ENCODE peak calls at places on chromosomes 11 and 22, in ten cellular contexts. One of them, this sample, is unnamed.
A peak's percentile ranks its signal among the peaks of the same experiment; 100 is the strongest.

GRCh38 chr11:44928807-44929206 is 21.9 kb downstream of the TP53I11 start:
- DNase-seq in testis: no peak
- DNase-seq in Caco-2: peak; percentile 75
- DNase-seq in CD8-positive, alpha-beta T cell: no peak
- DNase-seq in lower lobe of right lung: no peak
- DNase-seq in psoas muscle: no peak
- DNase-seq in small intestine: no peak
- DNase-seq in ovary: no peak
- DNase-seq in right atrium auricular region: no peak
- DNase-seq in tibial artery: no peak
- DNase-seq in this sample: no peak

GRCh38 chr11:10478574-10479550 is 23.8 kb downstream of the AMPD3 start:
- DNase-seq in lower lobe of right lung: no peak
- DNase-seq in right atrium auricular region: no peak
- DNase-seq in psoas muscle: no peak
- DNase-seq in ovary: no peak
- DNase-seq in Caco-2: no peak
- DNase-seq in tibial artery: peak; percentile 60
- DNase-seq in CD8-positive, alpha-beta T cell: no peak
- DNase-seq in testis: no peak
- DNase-seq in small intestine: no peak
- DNase-seq in this sample: no peak

GRCh38 chr11:116853461-116854073 is 16.1 kb upstream of the APOA1 start:
- DNase-seq in small intestine: peak; percentile 73
- DNase-seq in CD8-positive, alpha-beta T cell: peak; percentile 74
- DNase-seq in right atrium auricular region: no peak
- DNase-seq in lower lobe of right lung: no peak
- DNase-seq in tibial artery: no peak
- DNase-seq in psoas muscle: no peak
- DNase-seq in testis: no peak
- DNase-seq in Caco-2: no peak
- DNase-seq in ovary: no peak
- DNase-seq in this sample: no peak

GRCh38 chr22:28822930-28823481 is 22.6 kb upstream of the XBP1 start:
- DNase-seq in tibial artery: no peak
- DNase-seq in small intestine: peak; percentile 65
- DNase-seq in right atrium auricular region: no peak
- DNase-seq in ovary: no peak
- DNase-seq in testis: no peak
- DNase-seq in CD8-positive, alpha-beta T cell: no peak
- DNase-seq in psoas muscle: no peak
- DNase-seq in Caco-2: peak; percentile 65
- DNase-seq in lower lobe of right lung: no peak
- DNase-seq in this sample: no peak

GRCh38 chr11:86463120-86463519 is 88.4 kb downstream of the CCDC81 start:
- DNase-seq in tibial artery: no peak
- DNase-seq in lower lobe of right lung: no peak
- DNase-seq in small intestine: no peak
- DNase-seq in Caco-2: no peak
- DNase-seq in psoas muscle: no peak
- DNase-seq in testis: no peak
- DNase-seq in right atrium auricular region: no peak
- DNase-seq in ovary: no peak
- DNase-seq in CD8-positive, alpha-beta T cell: no peak
- DNase-seq in this sample: no peak

GRCh38 chr11:83554896-83555295 is 268.7 kb upstream of the CCDC90B start:
- DNase-seq in ovary: no peak
- DNase-seq in small intestine: no peak
- DNase-seq in CD8-positive, alpha-beta T cell: no peak
- DNase-seq in testis: no peak
- DNase-seq in Caco-2: no peak
- DNase-seq in psoas muscle: no peak
- DNase-seq in tibial artery: no peak
- DNase-seq in lower lobe of right lung: no peak
- DNase-seq in right atrium auricular region: no peak
- DNase-seq in this sample: no peak

GRCh38 chr22:35400335-35400680 is 368 bp downstream of the MCM5 start:
- DNase-seq in Caco-2: no peak
- DNase-seq in small intestine: no peak
- DNase-seq in lower lobe of right lung: no peak
- DNase-seq in ovary: no peak
- DNase-seq in tibial artery: no peak
- DNase-seq in right atrium auricular region: no peak
- DNase-seq in testis: no peak
- DNase-seq in CD8-positive, alpha-beta T cell: no peak
- DNase-seq in psoas muscle: no peak
- DNase-seq in this sample: no peak

GRCh38 chr11:86292912-86293606 is 9.0 kb upstream of the HIKESHI start:
- DNase-seq in tibial artery: no peak
- DNase-seq in right atrium auricular region: no peak
- DNase-seq in testis: no peak
- DNase-seq in ovary: no peak
- DNase-seq in small intestine: no peak
- DNase-seq in psoas muscle: no peak
- DNase-seq in Caco-2: no peak
- DNase-seq in CD8-positive, alpha-beta T cell: no peak
- DNase-seq in lower lobe of right lung: no peak
- DNase-seq in this sample: no peak

GRCh38 chr11:77418981-77419592 is 54.8 kb downstream of the PAK1 start:
- DNase-seq in ovary: no peak
- DNase-seq in right atrium auricular region: no peak
- DNase-seq in small intestine: peak; percentile 68
- DNase-seq in lower lobe of right lung: no peak
- DNase-seq in CD8-positive, alpha-beta T cell: no peak
- DNase-seq in Caco-2: no peak
- DNase-seq in psoas muscle: no peak
- DNase-seq in tibial artery: no peak
- DNase-seq in testis: no peak
- DNase-seq in this sample: no peak

GRCh38 chr11:6389921-6390717 is at the start of gene SMPD1:
- DNase-seq in CD8-positive, alpha-beta T cell: peak; percentile 96
- DNase-seq in ovary: peak; percentile 89
- DNase-seq in psoas muscle: peak; percentile 97
- DNase-seq in testis: peak; percentile 93
- DNase-seq in right atrium auricular region: peak; percentile 96
- DNase-seq in Caco-2: peak; percentile 92
- DNase-seq in lower lobe of right lung: peak; percentile 97
- DNase-seq in tibial artery: peak; percentile 97
- DNase-seq in small intestine: peak; percentile 95
- DNase-seq in this sample: peak; percentile 96

GRCh38 chr11:65639623-65640482 is 2.0 kb downstream of the SIPA1 start:
- DNase-seq in tibial artery: no peak
- DNase-seq in ovary: no peak
- DNase-seq in psoas muscle: no peak
- DNase-seq in testis: no peak
- DNase-seq in right atrium auricular region: no peak
- DNase-seq in small intestine: peak; percentile 59
- DNase-seq in lower lobe of right lung: peak; percentile 72
- DNase-seq in Caco-2: no peak
- DNase-seq in CD8-positive, alpha-beta T cell: peak; percentile 81
- DNase-seq in this sample: no peak

GRCh38 chr11:132087148-132087547 is 716.7 kb downstream of the NTM start:
- DNase-seq in lower lobe of right lung: no peak
- DNase-seq in Caco-2: no peak
- DNase-seq in CD8-positive, alpha-beta T cell: no peak
- DNase-seq in right atrium auricular region: no peak
- DNase-seq in testis: no peak
- DNase-seq in ovary: no peak
- DNase-seq in small intestine: no peak
- DNase-seq in psoas muscle: no peak
- DNase-seq in tibial artery: no peak
- DNase-seq in this sample: no peak
- H3K9me3 ChIP-seq in lower lobe of right lung: peaks cover 35% of the 10 kb centered on the region
- H3K9me3 ChIP-seq in Caco-2: peaks cover 39% of the 10 kb centered on the region
- H3K9me3 ChIP-seq in CD8-positive, alpha-beta T cell: no peaks in the 10 kb centered on the region
- H3K9me3 ChIP-seq in right atrium auricular region: no peaks in the 10 kb centered on the region
- H3K9me3 ChIP-seq in testis: no peaks in the 10 kb centered on the region
- H3K9me3 ChIP-seq in ovary: no peaks in the 10 kb centered on the region
- H3K9me3 ChIP-seq in small intestine: no peaks in the 10 kb centered on the region
- H3K9me3 ChIP-seq in psoas muscle: peaks cover 31% of the 10 kb centered on the region
- H3K9me3 ChIP-seq in tibial artery: peaks cover 43% of the 10 kb centered on the region
- H3K9me3 ChIP-seq in this sample: no peaks in the 10 kb centered on the region

GRCh38 chr11:63814383-63814736 is 1.1 kb downstream of the SPINDOC start:
- DNase-seq in tibial artery: no peak
- DNase-seq in testis: no peak
- DNase-seq in CD8-positive, alpha-beta T cell: no peak
- DNase-seq in Caco-2: no peak
- DNase-seq in psoas muscle: no peak
- DNase-seq in right atrium auricular region: no peak
- DNase-seq in lower lobe of right lung: no peak
- DNase-seq in ovary: no peak
- DNase-seq in small intestine: no peak
- DNase-seq in this sample: no peak

GRCh38 chr11:63813563-63814382 is 517 bp downstream of the SPINDOC start:
- DNase-seq in Caco-2: peak; percentile 50
- DNase-seq in small intestine: no peak
- DNase-seq in CD8-positive, alpha-beta T cell: peak; percentile 52
- DNase-seq in lower lobe of right lung: peak; percentile 72
- DNase-seq in ovary: peak; percentile 52
- DNase-seq in psoas muscle: peak; percentile 71
- DNase-seq in right atrium auricular region: no peak
- DNase-seq in tibial artery: peak; percentile 69
- DNase-seq in testis: peak; percentile 51
- DNase-seq in this sample: peak; percentile 51

GRCh38 chr11:63817758-63818498 is 4.7 kb downstream of the SPINDOC start:
- DNase-seq in ovary: no peak
- DNase-seq in lower lobe of right lung: no peak
- DNase-seq in psoas muscle: no peak
- DNase-seq in small intestine: no peak
- DNase-seq in CD8-positive, alpha-beta T cell: no peak
- DNase-seq in right atrium auricular region: no peak
- DNase-seq in tibial artery: no peak
- DNase-seq in testis: no peak
- DNase-seq in Caco-2: no peak
- DNase-seq in this sample: no peak

GRCh38 chr11:63818609-63819008 is 5.4 kb downstream of the SPINDOC start:
- DNase-seq in lower lobe of right lung: no peak
- DNase-seq in ovary: no peak
- DNase-seq in tibial artery: no peak
- DNase-seq in Caco-2: no peak
- DNase-seq in testis: no peak
- DNase-seq in small intestine: no peak
- DNase-seq in psoas muscle: no peak
- DNase-seq in CD8-positive, alpha-beta T cell: no peak
- DNase-seq in right atrium auricular region: no peak
- DNase-seq in this sample: no peak

DNA sequence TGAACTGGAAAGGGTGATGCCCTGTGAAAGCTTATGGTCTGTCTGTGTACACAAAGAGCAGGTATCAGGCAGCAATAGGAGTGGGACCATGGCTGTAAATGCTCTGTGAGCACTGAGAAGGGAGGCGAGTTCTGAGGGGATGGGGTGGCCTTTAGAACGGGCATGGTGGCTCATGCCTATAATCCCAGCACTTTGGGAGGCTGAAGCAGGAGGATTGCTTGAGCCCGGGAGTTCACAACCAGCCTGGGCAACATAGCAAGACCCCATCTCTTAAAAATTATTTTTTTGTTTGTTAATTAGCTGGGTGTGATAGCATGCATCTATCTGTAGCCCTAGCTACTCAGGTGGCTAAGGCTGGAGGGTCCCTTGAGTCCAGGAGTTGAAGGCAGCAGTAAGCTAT is 3.5 kb downstream of the SPINDOC start:
- DNase-seq in small intestine: no peak
- DNase-seq in psoas muscle: no peak
- DNase-seq in lower lobe of right lung: no peak
- DNase-seq in tibial artery: no peak
- DNase-seq in right atrium auricular region: no peak
- DNase-seq in CD8-positive, alpha-beta T cell: no peak
- DNase-seq in Caco-2: no peak
- DNase-seq in ovary: no peak
- DNase-seq in testis: no peak
- DNase-seq in this sample: no peak
- H3K36me3 ChIP-seq in small intestine: peaks cover 10% of the 10 kb centered on the region
- H3K36me3 ChIP-seq in psoas muscle: no peaks in the 10 kb centered on the region
- H3K36me3 ChIP-seq in lower lobe of right lung: peaks cover 54% of the 10 kb centered on the region
- H3K36me3 ChIP-seq in tibial artery: peaks cover 56% of the 10 kb centered on the region
- H3K36me3 ChIP-seq in right atrium auricular region: peaks cover 38% of the 10 kb centered on the region
- H3K36me3 ChIP-seq in CD8-positive, alpha-beta T cell: no peaks in the 10 kb centered on the region
- H3K36me3 ChIP-seq in Caco-2: peaks cover 4% of the 10 kb centered on the region
- H3K36me3 ChIP-seq in ovary: no peaks in the 10 kb centered on the region
- H3K36me3 ChIP-seq in testis: no peaks in the 10 kb centered on the region
- H3K36me3 ChIP-seq in this sample: peaks cover 13% of the 10 kb centered on the region

GRCh38 chr22:17921871-17922821 is 102.2 kb downstream of the MICAL3 start:
- DNase-seq in right atrium auricular region: no peak
- DNase-seq in lower lobe of right lung: no peak
- DNase-seq in tibial artery: no peak
- DNase-seq in ovary: no peak
- DNase-seq in Caco-2: peak; percentile 61
- DNase-seq in psoas muscle: no peak
- DNase-seq in small intestine: peak; percentile 46
- DNase-seq in CD8-positive, alpha-beta T cell: no peak
- DNase-seq in testis: no peak
- DNase-seq in this sample: peak; percentile 64
- H3K4me1 ChIP-seq in right atrium auricular region: peaks cover 88% of the 10 kb centered on the region
- H3K4me1 ChIP-seq in lower lobe of right lung: peaks cover 69% of the 10 kb centered on the region
- H3K4me1 ChIP-seq in tibial artery: peaks cover 87% of the 10 kb centered on the region
- H3K4me1 ChIP-seq in ovary: peaks cover 56% of the 10 kb centered on the region
- H3K4me1 ChIP-seq in Caco-2: peaks cover 49% of the 10 kb centered on the region
- H3K4me1 ChIP-seq in psoas muscle: peaks cover 89% of the 10 kb centered on the region
- H3K4me1 ChIP-seq in small intestine: peaks cover 19% of the 10 kb centered on the region
- H3K4me1 ChIP-seq in CD8-positive, alpha-beta T cell: no peaks in the 10 kb centered on the region
- H3K4me1 ChIP-seq in testis: peaks cover 55% of the 10 kb centered on the region
- H3K4me1 ChIP-seq in this sample: peaks cover 42% of the 10 kb centered on the region

GRCh38 chr11:114612686-114613085 is 17.1 kb upstream of the NXPE4 start:
- DNase-seq in Caco-2: no peak
- DNase-seq in ovary: no peak
- DNase-seq in testis: no peak
- DNase-seq in lower lobe of right lung: no peak
- DNase-seq in CD8-positive, alpha-beta T cell: no peak
- DNase-seq in right atrium auricular region: no peak
- DNase-seq in small intestine: no peak
- DNase-seq in tibial artery: no peak
- DNase-seq in psoas muscle: no peak
- DNase-seq in this sample: no peak

GRCh38 chr11:114616516-114616915 is 20.9 kb upstream of the NXPE4 start:
- DNase-seq in small intestine: no peak
- DNase-seq in ovary: no peak
- DNase-seq in right atrium auricular region: no peak
- DNase-seq in testis: no peak
- DNase-seq in lower lobe of right lung: no peak
- DNase-seq in CD8-positive, alpha-beta T cell: no peak
- DNase-seq in Caco-2: no peak
- DNase-seq in tibial artery: no peak
- DNase-seq in psoas muscle: no peak
- DNase-seq in this sample: no peak

GRCh38 chr11:114610984-114611944 is 15.7 kb upstream of the NXPE4 start:
- DNase-seq in psoas muscle: no peak
- DNase-seq in Caco-2: no peak
- DNase-seq in right atrium auricular region: no peak
- DNase-seq in small intestine: no peak
- DNase-seq in lower lobe of right lung: no peak
- DNase-seq in CD8-positive, alpha-beta T cell: no peak
- DNase-seq in testis: no peak
- DNase-seq in ovary: no peak
- DNase-seq in tibial artery: no peak
- DNase-seq in this sample: no peak

GRCh38 chr11:114615448-114616361 is 20.1 kb upstream of the NXPE4 start:
- DNase-seq in right atrium auricular region: no peak
- DNase-seq in CD8-positive, alpha-beta T cell: no peak
- DNase-seq in testis: no peak
- DNase-seq in small intestine: no peak
- DNase-seq in Caco-2: no peak
- DNase-seq in tibial artery: no peak
- DNase-seq in psoas muscle: no peak
- DNase-seq in lower lobe of right lung: no peak
- DNase-seq in ovary: no peak
- DNase-seq in this sample: no peak

GRCh38 chr11:114614127-114614720 is 18.6 kb upstream of the NXPE4 start:
- DNase-seq in ovary: no peak
- DNase-seq in Caco-2: no peak
- DNase-seq in psoas muscle: no peak
- DNase-seq in CD8-positive, alpha-beta T cell: no peak
- DNase-seq in right atrium auricular region: no peak
- DNase-seq in lower lobe of right lung: no peak
- DNase-seq in tibial artery: no peak
- DNase-seq in small intestine: no peak
- DNase-seq in testis: no peak
- DNase-seq in this sample: no peak
- H3K9me3 ChIP-seq in ovary: peaks cover 5% of the 10 kb centered on the region
- H3K9me3 ChIP-seq in Caco-2: peaks cover 32% of the 10 kb centered on the region
- H3K9me3 ChIP-seq in psoas muscle: no peaks in the 10 kb centered on the region
- H3K9me3 ChIP-seq in CD8-positive, alpha-beta T cell: peaks cover 6% of the 10 kb centered on the region
- H3K9me3 ChIP-seq in right atrium auricular region: no peaks in the 10 kb centered on the region
- H3K9me3 ChIP-seq in lower lobe of right lung: no peaks in the 10 kb centered on the region
- H3K9me3 ChIP-seq in tibial artery: no peaks in the 10 kb centered on the region
- H3K9me3 ChIP-seq in small intestine: no peaks in the 10 kb centered on the region
- H3K9me3 ChIP-seq in testis: no peaks in the 10 kb centered on the region
- H3K9me3 ChIP-seq in this sample: no peaks in the 10 kb centered on the region